ENCODE peak calls at places on chromosomes 3 and 15, in ten cellular contexts. U is lower leg skin; N is choroid plexus epithelial cell; W is heart right ventricle; F is activated CD4-positive, alpha-beta memory T cell treated with anti-CD3 and anti-CD28 coated beads, Interleukin-2, amount 10 ng/mL, durations not matched to agents 7 days and 5 days; E is IMR-90; T is tibial artery; M is GM23248; A is mucosa of gallbladder; Y is stimulated activated CD8-positive, alpha-beta memory T cell treated with anti-CD3 and anti-CD28 coated beads, Interleukin-4, amount 100 ng/mL, for 48 hours. Q is an unnamed sample.

GRCh38 chr3:108552267-108553159 is 36.7 kb downstream of the CIP2A start:
- DNase-seq in U (no peak), M (peak), W (peak), A (no peak), Y (no peak), F (no peak), N (peak), E (peak), T (no peak), Q (no peak)

GRCh38 chr3:176513604-176514003 is 683.7 kb downstream of the TBL1XR1 start:
- DNase-seq in U (no peak), N (peak), F (no peak), T (no peak), Y (peak), M (no peak), E (no peak), W (no peak), A (no peak), Q (peak)

GRCh38 chr3:188531210-188531609 is 377.3 kb downstream of the LPP start:
- DNase-seq in T (no peak), U (no peak), W (no peak), A (no peak), E (peak), N (peak), F (no peak), M (peak), Y (no peak), Q (no peak)

GRCh38 chr3:127488740-127489139 is 101.8 kb downstream of the TPRA1 start:
- DNase-seq in E (no peak), F (peak), T (no peak), M (no peak), W (no peak), A (no peak), U (no peak), Y (no peak), N (no peak), Q (no peak)

GRCh38 chr15:90603893-90604292 is 74.2 kb downstream of the CRTC3 start:
- DNase-seq in E (no peak), M (peak), W (no peak), U (no peak), A (no peak), T (no peak), N (peak), Y (peak), F (peak), Q (peak)

GRCh38 chr15:98226149-98226548 is 265.6 kb downstream of the ARRDC4 start:
- DNase-seq in W (no peak), U (no peak), A (no peak), T (no peak), N (no peak), E (no peak), Y (no peak), M (no peak), F (no peak), Q (no peak)

GRCh38 chr3:47994180-47994579 is 22.0 kb downstream of the MAP4 start:
- DNase-seq in M (no peak), Y (no peak), N (no peak), W (no peak), U (no peak), F (no peak), E (peak), A (no peak), T (no peak), Q (no peak)

GRCh38 chr15:57875347-57875746 is 168.8 kb downstream of the POLR2M start:
- DNase-seq in T (no peak), U (no peak), Y (no peak), A (no peak), E (no peak), N (no peak), W (no peak), M (no peak), F (no peak), Q (no peak)

GRCh38 chr3:101573449-101574387 is at the start of gene PCNP:
- DNase-seq in W (peak), Y (peak), F (peak), E (peak), A (peak), U (peak), M (peak), T (peak), N (peak), Q (peak)

GRCh38 chr15:68620721-68621528 is 42.1 kb downstream of the CORO2B start:
- DNase-seq in U (peak), T (peak), M (peak), W (peak), E (peak), A (peak), F (no peak), N (peak), Y (no peak), Q (no peak)

GRCh38 chr3:150020527-150020926 is 49.8 kb upstream of the PFN2 start:
- DNase-seq in M (peak), E (peak), T (no peak), U (no peak), Y (no peak), A (no peak), W (no peak), F (no peak), N (peak), Q (no peak)

GRCh38 chr3:171116365-171116764 is 89.8 kb upstream of the SLC2A2 start:
- DNase-seq in U (no peak), F (no peak), N (no peak), M (peak), T (no peak), W (no peak), A (no peak), Y (no peak), E (no peak), Q (no peak)

GRCh38 chr15:81155375-81156218 is 21.5 kb downstream of the CFAP161 start:
- DNase-seq in Y (no peak), U (peak), W (peak), E (peak), T (no peak), F (peak), A (peak), N (peak), M (peak), Q (peak)

GRCh38 chr3:149512073-149512782 is 37.7 kb downstream of the TM4SF4 start:
- DNase-seq in W (peak), N (peak), A (peak), Y (peak), E (peak), F (peak), T (peak), M (peak), U (peak), Q (peak)

GRCh38 chr15:77851696-77852095 is 219.0 kb upstream of the LINGO1 start:
- DNase-seq in W (no peak), A (no peak), E (no peak), T (peak), U (no peak), F (no peak), M (no peak), Y (no peak), N (no peak), Q (no peak)

GRCh38 chr3:35393916-35394315 is 245.4 kb upstream of the ARPP21 start:
- DNase-seq in N (peak), W (no peak), Y (no peak), A (no peak), M (no peak), U (no peak), F (no peak), E (no peak), T (no peak), Q (peak)

GRCh38 chr15:85312486-85312885 is 67.9 kb upstream of the AKAP13 start:
- DNase-seq in U (no peak), M (peak), W (no peak), F (no peak), Y (no peak), E (peak), A (no peak), T (no peak), N (peak), Q (no peak)

GRCh38 chr3:142029791-142030190 is 119.6 kb downstream of the TFDP2 start:
- DNase-seq in E (no peak), Y (no peak), U (no peak), T (no peak), W (no peak), M (no peak), F (no peak), N (no peak), A (no peak), Q (no peak)

GRCh38 chr3:41120461-41120860 is 78.8 kb upstream of the CTNNB1 start:
- DNase-seq in A (no peak), F (no peak), W (no peak), Y (no peak), M (no peak), E (no peak), T (no peak), N (no peak), U (no peak), Q (no peak)

GRCh38 chr3:182235504-182235903 is 523.8 kb downstream of the SOX2 start:
- DNase-seq in Y (no peak), E (no peak), T (no peak), U (no peak), W (no peak), N (no peak), M (no peak), A (no peak), F (no peak), Q (no peak)

GRCh38 chr15:68275165-68275746 is 2.3 kb upstream of the FEM1B start:
- DNase-seq in T (no peak), M (no peak), E (peak), A (peak), W (no peak), U (no peak), Y (no peak), N (peak), F (no peak), Q (no peak)

GRCh38 chr3:69425249-69425648 is 39.4 kb upstream of the FRMD4B start:
- DNase-seq in Y (no peak), E (peak), N (peak), W (peak), M (peak), T (no peak), F (peak), U (no peak), A (peak), Q (peak)

GRCh38 chr3:194275721-194276120 is 75.4 kb downstream of the CPN2 start:
- DNase-seq in E (no peak), A (no peak), T (peak), M (peak), Y (no peak), N (no peak), W (no peak), U (no peak), F (no peak), Q (no peak)

GRCh38 chr3:124993462-124993861 is 58.9 kb upstream of the MUC13 start:
- DNase-seq in A (no peak), U (no peak), E (no peak), T (no peak), N (no peak), M (peak), W (peak), Y (no peak), F (no peak), Q (no peak)

GRCh38 chr15:69497634-69498033 is 45.0 kb downstream of the RPLP1 start:
- DNase-seq in W (no peak), F (no peak), Y (no peak), N (no peak), T (no peak), E (no peak), U (no peak), M (no peak), A (no peak), Q (no peak)

GRCh38 chr15:91196768-91197167 is 96.7 kb downstream of the SV2B start:
- DNase-seq in F (no peak), Y (no peak), A (no peak), T (no peak), E (no peak), U (no peak), W (no peak), M (no peak), N (no peak), Q (no peak)

GRCh38 chr3:64691051-64691450 is 3.3 kb upstream of the ADAMTS9 start:
- DNase-seq in W (peak), M (peak), Y (no peak), U (no peak), N (peak), E (peak), A (no peak), T (no peak), F (no peak), Q (no peak)

GRCh38 chr3:88141458-88142083 is 8.2 kb upstream of the C3orf38 start:
- DNase-seq in U (no peak), A (no peak), F (no peak), W (no peak), N (peak), E (peak), T (no peak), M (peak), Y (no peak), Q (no peak)

GRCh38 chr15:42202653-42203052 is 5.5 kb downstream of the VPS39 start:
- DNase-seq in F (no peak), T (no peak), U (no peak), N (no peak), M (no peak), W (no peak), A (no peak), Y (no peak), E (no peak), Q (no peak)

GRCh38 chr3:54836876-54837275 is 91.0 kb downstream of the LRTM1 start:
- DNase-seq in W (no peak), U (no peak), E (no peak), A (no peak), T (no peak), Y (no peak), N (no peak), F (no peak), M (no peak), Q (no peak)

GRCh38 chr3:61236556-61236955 is 14.7 kb downstream of the FHIT start:
- DNase-seq in M (no peak), A (no peak), Y (no peak), W (no peak), E (no peak), F (no peak), T (no peak), N (no peak), U (no peak), Q (no peak)

GRCh38 chr3:38578551-38578950 is 70.9 kb downstream of the SCN5A start:
- DNase-seq in W (no peak), N (no peak), U (no peak), T (peak), F (no peak), Y (peak), A (peak), M (no peak), E (no peak), Q (no peak)

GRCh38 chr3:54125317-54125716 is 3.0 kb downstream of the CACNA2D3 start:
- DNase-seq in F (no peak), Y (no peak), W (no peak), T (no peak), N (no peak), A (no peak), M (no peak), E (no peak), U (no peak), Q (no peak)

GRCh38 chr15:27660676-27661075 is 438.4 kb downstream of the OCA2 start:
- DNase-seq in M (peak), Y (no peak), U (no peak), W (no peak), F (no peak), N (peak), E (no peak), A (no peak), T (no peak), Q (no peak)

GRCh38 chr3:194675081-194675640 is 3.2 kb upstream of the LSG1 start:
- DNase-seq in U (no peak), M (peak), F (no peak), W (peak), A (no peak), E (no peak), N (no peak), Y (peak), T (no peak), Q (no peak)

GRCh38 chr15:34055868-34056595 is 17.0 kb upstream of the AVEN start:
- DNase-seq in M (peak), A (no peak), W (no peak), N (peak), E (peak), Y (no peak), U (no peak), F (no peak), T (no peak), Q (no peak)

Q was measured in DND-41.